ENCODE peak calls at places on chromosome 2, in six cellular contexts. R is heart right ventricle, Z is choroid plexus epithelial cell, I is AG10803, E is activated B cell treated with CpG ODN at 0.5 μM for 24 hours, U is nephron progenitor cell. J is an unnamed sample.

GRCh38 chr2:30312916-30313315 is 81.6 kb downstream of the LBH start:
- DNase-seq in I (no peak), E (no peak), U (no peak), Z (no peak), R (no peak), J (no peak)

GRCh38 chr2:135916232-135916631 is 40.0 kb upstream of the MCM6 start:
- DNase-seq in I (peak; percentile 35), Z (peak; percentile 68), E (no peak), R (no peak), U (no peak), J (no peak)

GRCh38 chr2:133240505-133241230 is 327.6 kb downstream of the NCKAP5 start:
- DNase-seq in I (peak; percentile 32), R (no peak), E (no peak), Z (peak; percentile 3), U (no peak), J (no peak)

GRCh38 chr2:130818809-130819208 is 17.9 kb upstream of the ARHGEF4 start:
- DNase-seq in Z (no peak), I (no peak), U (no peak), R (no peak), E (no peak), J (no peak)

GRCh38 chr2:177708660-177709328 is 316.2 kb downstream of the AGPS start:
- DNase-seq in R (no peak), U (no peak), I (no peak), E (no peak), Z (no peak), J (no peak)

GRCh38 chr2:74138952-74139323 is 8.8 kb downstream of the BOLA3 start:
- DNase-seq in R (no peak), E (no peak), I (no peak), U (no peak), Z (no peak), J (no peak)

GRCh38 chr2:205411558-205411957 is 270.7 kb upstream of the NRP2 start:
- DNase-seq in E (no peak), I (peak; percentile 40), U (no peak), Z (no peak), R (no peak), J (no peak)

GRCh38 chr2:200596774-200597173 is 11.0 kb downstream of the AOX1 start:
- DNase-seq in R (no peak), U (no peak), Z (no peak), I (no peak), E (no peak), J (no peak)

GRCh38 chr2:8053241-8053640 is 628.6 kb upstream of the ID2 start:
- DNase-seq in Z (no peak), R (no peak), E (no peak), I (peak; percentile 27), U (no peak), J (no peak)

GRCh38 chr2:106990307-106990706 is 104.3 kb upstream of the ST6GAL2 start:
- DNase-seq in U (no peak), Z (peak; percentile 88), I (peak; percentile 89), E (no peak), R (no peak), J (no peak)

DNA sequence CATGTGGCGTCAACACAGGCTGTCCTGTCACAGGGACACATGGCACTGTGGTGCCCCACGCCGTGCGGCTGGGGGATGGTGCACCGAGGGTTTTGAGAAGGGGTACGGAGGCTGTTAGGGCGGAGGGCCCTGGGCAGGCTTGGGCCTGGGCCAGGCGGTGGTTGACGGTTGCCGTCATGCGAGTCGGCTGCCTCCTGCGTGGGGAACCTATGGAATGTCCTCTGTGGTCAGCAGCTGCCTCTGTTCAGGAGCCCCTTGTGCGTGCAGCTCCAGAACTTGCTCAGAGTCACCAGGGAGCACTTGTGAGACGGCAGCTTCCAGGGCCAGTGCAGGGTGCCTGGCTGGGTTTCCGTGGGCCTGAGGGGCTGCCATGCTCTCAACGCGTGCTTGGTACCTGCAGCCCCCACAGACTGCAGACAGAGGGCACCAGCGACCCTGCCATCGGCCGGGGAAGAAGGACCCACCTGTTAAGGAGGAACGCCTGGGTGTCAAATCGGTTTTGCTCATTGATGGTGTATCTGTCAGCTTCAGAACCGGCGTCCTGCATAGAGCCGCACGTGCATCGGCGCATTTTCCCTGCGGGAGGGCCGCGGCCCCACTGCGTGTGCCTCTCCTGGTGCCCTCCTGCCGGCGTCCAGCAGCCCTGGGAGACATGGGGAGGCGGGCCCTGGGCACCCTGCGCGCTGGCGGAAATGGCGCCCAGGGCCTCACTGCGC is 10.0 kb upstream of the D2HGDH start:
- DNase-seq in I (no peak), E (no peak), Z (no peak), R (no peak), U (no peak), J (no peak)
- TF ChIP-seq CTCF in I (no peak), E (no peak), Z (peak; percentile 45), R (no peak), U (no peak), J (no peak)

DNA sequence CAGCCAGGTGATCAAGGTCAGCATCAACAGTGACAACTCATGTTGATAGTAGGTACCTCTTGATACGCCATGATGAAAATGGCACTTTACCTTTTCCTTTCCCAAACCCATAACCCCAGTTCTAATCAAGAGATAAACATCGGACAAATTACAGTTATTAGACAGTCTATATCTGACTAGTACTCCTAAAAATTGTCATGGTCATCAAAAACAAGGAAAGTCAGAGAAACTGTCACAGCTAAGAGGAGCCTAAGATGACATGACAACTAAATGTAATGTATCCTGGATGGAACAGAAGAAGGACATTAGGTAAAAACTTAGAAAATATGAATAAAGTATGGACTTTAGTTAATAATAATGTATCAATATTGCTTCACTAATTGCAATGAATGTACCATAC is 97.1 kb upstream of the DNMT3A start:
- DNase-seq in I (no peak), R (no peak), U (no peak), Z (no peak), E (no peak), J (no peak)
- TF ChIP-seq CTCF in I (no peak), R (no peak), U (no peak), Z (no peak), E (no peak), J (no peak)

GRCh38 chr2:121099329-121100318 is 185.4 kb downstream of the TFCP2L1 start:
- DNase-seq in U (no peak), R (peak; percentile 52), E (no peak), I (no peak), Z (no peak), J (no peak)
- TF ChIP-seq CTCF in U (no peak), R (no peak), E (no peak), I (peak; percentile 48), Z (peak; percentile 46), J (no peak)

GRCh38 chr2:229620759-229621158 is 93.6 kb downstream of the DNER start:
- DNase-seq in U (no peak), R (no peak), I (no peak), Z (peak; percentile 42), E (no peak), J (no peak)
- TF ChIP-seq CTCF in U (no peak), R (no peak), I (no peak), Z (no peak), E (no peak), J (no peak)

DNA sequence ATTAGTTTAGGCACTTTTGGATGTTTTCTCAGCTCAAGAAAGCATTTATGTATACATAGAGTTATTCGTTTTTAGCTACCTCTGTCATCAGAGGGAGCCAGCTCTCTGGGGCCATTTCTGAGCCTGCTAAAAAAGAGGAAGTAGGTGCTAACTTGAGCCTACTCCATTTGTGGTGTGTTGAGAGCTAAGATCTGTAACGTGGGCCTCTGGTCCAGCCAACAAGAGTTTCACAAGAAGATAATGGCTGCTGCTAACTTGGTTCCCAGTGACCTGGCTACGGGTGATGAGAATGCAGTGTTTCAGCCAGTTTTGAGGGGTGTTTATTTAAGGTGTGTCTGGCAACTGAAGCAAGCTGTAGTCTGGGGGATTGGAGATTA is 182.5 kb downstream of the PRKCE start:
- DNase-seq in R (no peak), U (no peak), I (no peak), E (peak; percentile 29), Z (no peak), J (no peak)
- TF ChIP-seq CTCF in R (no peak), U (no peak), I (no peak), E (no peak), Z (no peak), J (no peak)

GRCh38 chr2:33672896-33673295 is 73.8 kb upstream of the FAM98A start:
- DNase-seq in Z (no peak), U (no peak), E (no peak), R (no peak), I (no peak), J (no peak)

GRCh38 chr2:33672389-33672788 is 73.3 kb upstream of the FAM98A start:
- DNase-seq in U (no peak), Z (no peak), I (no peak), R (no peak), E (no peak), J (no peak)

GRCh38 chr2:33671198-33671597 is 72.1 kb upstream of the FAM98A start:
- DNase-seq in R (no peak), Z (no peak), I (no peak), U (no peak), E (no peak), J (no peak)

GRCh38 chr2:33670392-33670937 is 71.4 kb upstream of the FAM98A start:
- DNase-seq in U (no peak), I (no peak), Z (no peak), E (no peak), R (no peak), J (no peak)

DNA sequence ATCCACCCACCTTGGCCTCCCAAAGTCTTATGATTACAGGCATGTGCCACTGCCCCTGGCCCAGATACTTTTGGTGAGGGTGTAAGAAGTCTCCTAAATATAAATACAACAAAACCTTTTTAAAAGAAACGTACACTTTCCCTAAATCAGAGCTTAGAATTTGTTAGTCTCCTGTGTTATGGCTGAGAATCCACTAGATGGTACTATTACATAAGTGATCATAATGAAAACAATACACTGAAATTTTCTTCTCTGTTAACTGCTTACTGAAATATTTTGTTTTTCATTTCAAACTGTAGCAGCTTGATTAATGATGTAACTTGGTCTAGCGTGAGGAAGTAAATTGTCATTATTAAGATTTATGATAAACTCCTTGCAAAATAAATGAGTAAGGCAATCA is 74.8 kb upstream of the FAM98A start:
- DNase-seq in E (no peak), R (no peak), Z (peak; percentile 44), I (peak; percentile 1), U (no peak), J (no peak)
- TF ChIP-seq CTCF in E (no peak), R (peak; percentile 37), Z (peak; percentile 28), I (peak; percentile 39), U (peak; percentile 45), J (no peak)

DNA sequence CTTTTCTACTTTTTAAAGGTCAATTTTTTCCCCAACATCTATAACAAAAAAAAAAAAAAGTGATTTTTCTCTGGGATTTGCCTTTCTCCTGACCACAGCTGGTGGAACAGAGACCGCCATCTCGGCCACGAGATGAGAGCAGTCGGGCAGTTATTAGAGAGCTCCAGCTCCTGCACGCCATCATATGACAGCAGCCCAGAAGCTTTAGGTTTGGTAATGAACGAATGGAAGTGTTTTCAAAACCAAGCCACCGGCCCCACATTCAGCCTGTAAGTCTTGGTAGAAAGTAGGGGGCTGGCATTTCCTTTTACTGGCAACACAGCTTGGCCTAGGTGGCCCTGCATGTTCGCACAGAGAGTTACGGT is 94.9 kb upstream of the FZD7 start:
- DNase-seq in I (no peak), E (no peak), U (no peak), Z (no peak), R (no peak), J (no peak)
- TF ChIP-seq CTCF in I (no peak), E (no peak), U (no peak), Z (no peak), R (no peak), J (no peak)

GRCh38 chr2:186460465-186460864 is 25.6 kb upstream of the ZC3H15 start:
- DNase-seq in R (no peak), U (no peak), E (no peak), I (peak; percentile 24), Z (peak; percentile 38), J (no peak)
- TF ChIP-seq CTCF in R (no peak), U (peak; percentile 27), E (no peak), I (peak; percentile 45), Z (peak; percentile 35), J (no peak)

GRCh38 chr2:236549165-236549564 is 20.5 kb upstream of the ACKR3 start:
- DNase-seq in I (no peak), R (no peak), U (no peak), Z (no peak), E (no peak), J (no peak)
- TF ChIP-seq CTCF in I (no peak), R (no peak), U (no peak), Z (no peak), E (no peak), J (no peak)

J was measured in lower leg skin.